ENCODE peak calls at places on chromosome 1, in four cellular contexts. One of them, this sample, is unnamed.
A peak's percentile ranks its signal among the peaks of the same experiment; 100 is the strongest.

GRCh38 chr1:98458514-98459259 is 202.8 kb upstream of the SNX7 start:
- DNase-seq in SW480: peak; percentile 80
- DNase-seq in effector memory CD8-positive, alpha-beta T cell: no peak
- DNase-seq in H54: no peak
- DNase-seq in this sample: no peak

GRCh38 chr1:230792691-230793462 is 45.7 kb downstream of the CAPN9 start:
- DNase-seq in SW480: peak; percentile 5
- DNase-seq in effector memory CD8-positive, alpha-beta T cell: no peak
- DNase-seq in H54: no peak
- DNase-seq in this sample: peak; percentile 50

GRCh38 chr1:111133863-111134262 is 6.0 kb downstream of the DRAM2 start:
- DNase-seq in SW480: no peak
- DNase-seq in effector memory CD8-positive, alpha-beta T cell: no peak
- DNase-seq in H54: no peak
- DNase-seq in this sample: no peak

GRCh38 chr1:64923294-64923718 is 43.0 kb downstream of the JAK1 start:
- DNase-seq in SW480: no peak
- DNase-seq in effector memory CD8-positive, alpha-beta T cell: peak; percentile 53
- DNase-seq in H54: no peak
- DNase-seq in this sample: peak; percentile 50

GRCh38 chr1:18989176-18989799 is 32.8 kb upstream of the IFFO2 start:
- DNase-seq in SW480: no peak
- DNase-seq in effector memory CD8-positive, alpha-beta T cell: no peak
- DNase-seq in H54: no peak
- DNase-seq in this sample: no peak

GRCh38 chr1:12456979-12457378 is 161.0 kb downstream of the DHRS3 start:
- DNase-seq in SW480: no peak
- DNase-seq in effector memory CD8-positive, alpha-beta T cell: no peak
- DNase-seq in H54: no peak
- DNase-seq in this sample: peak; percentile 86

GRCh38 chr1:184882649-184883303 is 91.5 kb downstream of the NIBAN1 start:
- DNase-seq in SW480: no peak
- DNase-seq in effector memory CD8-positive, alpha-beta T cell: no peak
- DNase-seq in H54: no peak
- DNase-seq in this sample: no peak

GRCh38 chr1:21520899-21521716 is 11.9 kb downstream of the ALPL start:
- DNase-seq in SW480: no peak
- DNase-seq in effector memory CD8-positive, alpha-beta T cell: no peak
- DNase-seq in H54: no peak
- DNase-seq in this sample: no peak

GRCh38 chr1:179016694-179017382 is 8.9 kb upstream of the FAM20B start:
- DNase-seq in SW480: peak; percentile 93
- DNase-seq in effector memory CD8-positive, alpha-beta T cell: no peak
- DNase-seq in H54: peak; percentile 78
- DNase-seq in this sample: peak; percentile 93

GRCh38 chr1:232508161-232508661 is 121.7 kb downstream of the SIPA1L2 start:
- DNase-seq in SW480: no peak
- DNase-seq in effector memory CD8-positive, alpha-beta T cell: no peak
- DNase-seq in H54: no peak
- DNase-seq in this sample: peak; percentile 14

This sample was measured in PC-3.